ENCODE peak calls at places on chromosomes 16 and 17, in eight cellular contexts. One of them, this sample, is unnamed.

GRCh38 chr17:43834106-43834505 is 1.2 kb upstream of the MPP3 start:
- DNase-seq in BE2C: no peak
- DNase-seq in CD4-positive, alpha-beta memory T cell: no peak
- DNase-seq in thyroid gland: peak
- DNase-seq in IMR-90: peak
- DNase-seq in AG04450: no peak
- DNase-seq in A673: no peak
- DNase-seq in effector memory CD4-positive, alpha-beta T cell: no peak
- DNase-seq in this sample: no peak

GRCh38 chr17:75260679-75261335 is 599 bp downstream of the GGA3 start:
- DNase-seq in BE2C: no peak
- DNase-seq in CD4-positive, alpha-beta memory T cell: no peak
- DNase-seq in thyroid gland: no peak
- DNase-seq in IMR-90: peak
- DNase-seq in AG04450: no peak
- DNase-seq in A673: no peak
- DNase-seq in effector memory CD4-positive, alpha-beta T cell: no peak
- DNase-seq in this sample: no peak

GRCh38 chr16:30948956-30949654 is at the start of gene ORAI3:
- DNase-seq in BE2C: peak
- DNase-seq in CD4-positive, alpha-beta memory T cell: peak
- DNase-seq in thyroid gland: peak
- DNase-seq in IMR-90: peak
- DNase-seq in AG04450: no peak
- DNase-seq in A673: peak
- DNase-seq in effector memory CD4-positive, alpha-beta T cell: peak
- DNase-seq in this sample: peak

GRCh38 chr17:47305302-47305923 is 18.3 kb upstream of the EFCAB13 start:
- DNase-seq in BE2C: no peak
- DNase-seq in CD4-positive, alpha-beta memory T cell: no peak
- DNase-seq in thyroid gland: peak
- DNase-seq in IMR-90: peak
- DNase-seq in AG04450: peak
- DNase-seq in A673: peak
- DNase-seq in effector memory CD4-positive, alpha-beta T cell: no peak
- DNase-seq in this sample: peak

GRCh38 chr17:43398724-43399595 is at the start of gene ARL4D:
- DNase-seq in BE2C: peak
- DNase-seq in CD4-positive, alpha-beta memory T cell: peak
- DNase-seq in thyroid gland: peak
- DNase-seq in IMR-90: peak
- DNase-seq in AG04450: no peak
- DNase-seq in A673: peak
- DNase-seq in effector memory CD4-positive, alpha-beta T cell: peak
- DNase-seq in this sample: peak

GRCh38 chr16:86889974-86890373 is 311.6 kb downstream of the FOXL1 start:
- DNase-seq in BE2C: no peak
- DNase-seq in CD4-positive, alpha-beta memory T cell: no peak
- DNase-seq in thyroid gland: no peak
- DNase-seq in IMR-90: no peak
- DNase-seq in AG04450: no peak
- DNase-seq in A673: no peak
- DNase-seq in effector memory CD4-positive, alpha-beta T cell: no peak
- DNase-seq in this sample: no peak

GRCh38 chr17:79622201-79622601 is 11.3 kb upstream of the RBFOX3 start:
- DNase-seq in BE2C: no peak
- DNase-seq in CD4-positive, alpha-beta memory T cell: no peak
- DNase-seq in thyroid gland: no peak
- DNase-seq in IMR-90: no peak
- DNase-seq in AG04450: no peak
- DNase-seq in A673: no peak
- DNase-seq in effector memory CD4-positive, alpha-beta T cell: no peak
- DNase-seq in this sample: no peak

GRCh38 chr17:15954222-15954621 is 9.3 kb downstream of the ADORA2B start:
- DNase-seq in BE2C: no peak
- DNase-seq in CD4-positive, alpha-beta memory T cell: no peak
- DNase-seq in thyroid gland: no peak
- DNase-seq in IMR-90: peak
- DNase-seq in AG04450: peak
- DNase-seq in A673: peak
- DNase-seq in effector memory CD4-positive, alpha-beta T cell: no peak
- DNase-seq in this sample: no peak

GRCh38 chr17:79897243-79898063 is 58.2 kb upstream of the CBX4 start:
- DNase-seq in BE2C: no peak
- DNase-seq in CD4-positive, alpha-beta memory T cell: no peak
- DNase-seq in thyroid gland: no peak
- DNase-seq in IMR-90: no peak
- DNase-seq in AG04450: no peak
- DNase-seq in A673: no peak
- DNase-seq in effector memory CD4-positive, alpha-beta T cell: no peak
- DNase-seq in this sample: no peak

GRCh38 chr17:65355246-65355645 is 206.2 kb downstream of the AXIN2 start:
- DNase-seq in BE2C: no peak
- DNase-seq in CD4-positive, alpha-beta memory T cell: no peak
- DNase-seq in thyroid gland: no peak
- DNase-seq in IMR-90: no peak
- DNase-seq in AG04450: no peak
- DNase-seq in A673: no peak
- DNase-seq in effector memory CD4-positive, alpha-beta T cell: no peak
- DNase-seq in this sample: no peak

GRCh38 chr17:40922239-40922638 is 15.2 kb downstream of the KRT23 start:
- DNase-seq in BE2C: peak
- DNase-seq in CD4-positive, alpha-beta memory T cell: no peak
- DNase-seq in thyroid gland: no peak
- DNase-seq in IMR-90: peak
- DNase-seq in AG04450: peak
- DNase-seq in A673: no peak
- DNase-seq in effector memory CD4-positive, alpha-beta T cell: no peak
- DNase-seq in this sample: no peak

GRCh38 chr17:44014133-44014436 is 678 bp downstream of the TMEM101 start:
- DNase-seq in BE2C: no peak
- DNase-seq in CD4-positive, alpha-beta memory T cell: no peak
- DNase-seq in thyroid gland: no peak
- DNase-seq in IMR-90: no peak
- DNase-seq in AG04450: no peak
- DNase-seq in A673: no peak
- DNase-seq in effector memory CD4-positive, alpha-beta T cell: no peak
- DNase-seq in this sample: no peak

GRCh38 chr16:56910654-56911539 is 21.0 kb upstream of the HERPUD1 start:
- DNase-seq in BE2C: no peak
- DNase-seq in CD4-positive, alpha-beta memory T cell: no peak
- DNase-seq in thyroid gland: no peak
- DNase-seq in IMR-90: peak
- DNase-seq in AG04450: peak
- DNase-seq in A673: peak
- DNase-seq in effector memory CD4-positive, alpha-beta T cell: no peak
- DNase-seq in this sample: no peak

GRCh38 chr16:69520800-69521602 is 44.8 kb upstream of the NFAT5 start:
- DNase-seq in BE2C: no peak
- DNase-seq in CD4-positive, alpha-beta memory T cell: no peak
- DNase-seq in thyroid gland: no peak
- DNase-seq in IMR-90: no peak
- DNase-seq in AG04450: no peak
- DNase-seq in A673: no peak
- DNase-seq in effector memory CD4-positive, alpha-beta T cell: no peak
- DNase-seq in this sample: no peak

GRCh38 chr16:57799619-57800212 is 2.6 kb downstream of the KIFC3 start:
- DNase-seq in BE2C: no peak
- DNase-seq in CD4-positive, alpha-beta memory T cell: no peak
- DNase-seq in thyroid gland: peak
- DNase-seq in IMR-90: no peak
- DNase-seq in AG04450: no peak
- DNase-seq in A673: peak
- DNase-seq in effector memory CD4-positive, alpha-beta T cell: no peak
- DNase-seq in this sample: no peak

GRCh38 chr16:30659507-30660423 is 1.5 kb downstream of the FBRS start:
- DNase-seq in BE2C: peak
- DNase-seq in CD4-positive, alpha-beta memory T cell: peak
- DNase-seq in thyroid gland: peak
- DNase-seq in IMR-90: no peak
- DNase-seq in AG04450: no peak
- DNase-seq in A673: no peak
- DNase-seq in effector memory CD4-positive, alpha-beta T cell: peak
- DNase-seq in this sample: peak

GRCh38 chr16:27973678-27974077 is 89.8 kb downstream of the GSG1L start:
- DNase-seq in BE2C: peak
- DNase-seq in CD4-positive, alpha-beta memory T cell: no peak
- DNase-seq in thyroid gland: no peak
- DNase-seq in IMR-90: no peak
- DNase-seq in AG04450: no peak
- DNase-seq in A673: peak
- DNase-seq in effector memory CD4-positive, alpha-beta T cell: no peak
- DNase-seq in this sample: no peak

DNA sequence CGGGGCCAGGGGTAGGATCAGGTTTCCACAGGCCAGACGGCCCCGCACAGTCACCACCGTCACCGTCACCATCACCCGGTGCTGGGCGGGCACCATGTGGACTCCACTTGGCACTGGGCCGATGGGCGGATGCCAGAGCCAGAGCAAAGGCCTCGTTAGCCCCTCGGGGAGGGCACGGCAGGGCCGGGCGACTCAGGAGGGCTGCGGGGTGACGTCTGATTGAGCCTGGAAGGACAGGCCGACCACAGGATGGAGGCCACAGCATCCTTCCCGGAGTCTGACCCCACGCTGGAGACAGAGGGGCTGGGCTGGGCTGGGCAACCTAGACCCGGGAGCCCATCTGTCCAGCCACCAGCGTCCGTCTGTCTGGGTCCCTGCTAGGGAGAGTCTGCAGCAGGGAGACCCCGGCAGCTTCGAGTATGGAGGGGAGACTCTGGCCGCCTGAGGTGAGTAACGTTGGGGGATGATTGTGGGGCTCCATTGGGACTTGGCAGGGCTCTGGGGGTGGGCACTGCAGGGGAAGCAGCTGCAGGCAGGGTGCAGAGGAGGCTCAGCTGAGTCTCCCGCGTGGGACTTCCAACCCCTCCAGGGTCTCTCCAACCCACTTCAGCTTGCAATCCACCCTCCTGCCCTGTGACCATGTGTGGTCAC is 22.4 kb downstream of the SLC25A10 start:
- DNase-seq in BE2C: no peak
- DNase-seq in CD4-positive, alpha-beta memory T cell: no peak
- DNase-seq in thyroid gland: no peak
- DNase-seq in IMR-90: no peak
- DNase-seq in AG04450: no peak
- DNase-seq in A673: no peak
- DNase-seq in effector memory CD4-positive, alpha-beta T cell: no peak
- DNase-seq in this sample: no peak
- H3K4me3 ChIP-seq in BE2C: no peak
- H3K4me3 ChIP-seq in CD4-positive, alpha-beta memory T cell: no peak
- H3K4me3 ChIP-seq in thyroid gland: no peak
- H3K4me3 ChIP-seq in IMR-90: no peak
- H3K4me3 ChIP-seq in AG04450: no peak
- H3K4me3 ChIP-seq in A673: no peak
- H3K4me3 ChIP-seq in effector memory CD4-positive, alpha-beta T cell: no peak
- H3K4me3 ChIP-seq in this sample: no peak

GRCh38 chr16:11139624-11140375 is 116.2 kb downstream of the SOCS1 start:
- DNase-seq in BE2C: no peak
- DNase-seq in CD4-positive, alpha-beta memory T cell: peak
- DNase-seq in thyroid gland: no peak
- DNase-seq in IMR-90: no peak
- DNase-seq in AG04450: no peak
- DNase-seq in A673: no peak
- DNase-seq in effector memory CD4-positive, alpha-beta T cell: no peak
- DNase-seq in this sample: peak
- H3K4me3 ChIP-seq in BE2C: no peak
- H3K4me3 ChIP-seq in CD4-positive, alpha-beta memory T cell: peak
- H3K4me3 ChIP-seq in thyroid gland: no peak
- H3K4me3 ChIP-seq in IMR-90: no peak
- H3K4me3 ChIP-seq in AG04450: no peak
- H3K4me3 ChIP-seq in A673: no peak
- H3K4me3 ChIP-seq in effector memory CD4-positive, alpha-beta T cell: no peak
- H3K4me3 ChIP-seq in this sample: peak

DNA sequence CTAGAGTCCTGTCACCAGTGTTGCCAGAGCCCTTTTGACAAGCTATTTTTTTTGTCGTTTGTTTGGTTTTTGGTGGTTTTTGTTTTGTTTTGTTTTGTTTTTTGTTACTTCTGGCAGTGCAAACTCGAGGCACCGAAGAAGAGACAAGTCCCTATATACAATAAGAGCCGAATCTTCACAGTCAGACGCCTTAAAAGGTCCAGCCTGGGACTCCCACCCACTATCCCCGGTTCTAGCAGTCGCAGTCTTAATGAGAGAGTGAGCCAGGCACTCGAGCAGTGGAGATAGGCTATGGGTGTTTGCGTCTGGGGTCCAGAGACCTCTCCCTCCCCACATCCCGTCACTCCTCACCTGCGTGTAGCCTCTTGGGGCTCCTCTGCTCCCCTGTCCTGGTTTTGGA is 1.9 kb downstream of the OR1F1 start:
- DNase-seq in BE2C: no peak
- DNase-seq in CD4-positive, alpha-beta memory T cell: no peak
- DNase-seq in thyroid gland: no peak
- DNase-seq in IMR-90: no peak
- DNase-seq in AG04450: no peak
- DNase-seq in A673: no peak
- DNase-seq in effector memory CD4-positive, alpha-beta T cell: no peak
- DNase-seq in this sample: no peak
- H3K4me3 ChIP-seq in BE2C: peak
- H3K4me3 ChIP-seq in CD4-positive, alpha-beta memory T cell: peak
- H3K4me3 ChIP-seq in thyroid gland: no peak
- H3K4me3 ChIP-seq in IMR-90: peak
- H3K4me3 ChIP-seq in AG04450: peak
- H3K4me3 ChIP-seq in A673: peak
- H3K4me3 ChIP-seq in effector memory CD4-positive, alpha-beta T cell: no peak
- H3K4me3 ChIP-seq in this sample: peak

GRCh38 chr16:52871481-52871880 is 181.2 kb downstream of the CHD9NB start:
- DNase-seq in BE2C: no peak
- DNase-seq in CD4-positive, alpha-beta memory T cell: no peak
- DNase-seq in thyroid gland: no peak
- DNase-seq in IMR-90: no peak
- DNase-seq in AG04450: no peak
- DNase-seq in A673: no peak
- DNase-seq in effector memory CD4-positive, alpha-beta T cell: no peak
- DNase-seq in this sample: no peak

GRCh38 chr16:52869243-52869642 is 183.5 kb downstream of the CHD9NB start:
- DNase-seq in BE2C: no peak
- DNase-seq in CD4-positive, alpha-beta memory T cell: no peak
- DNase-seq in thyroid gland: no peak
- DNase-seq in IMR-90: no peak
- DNase-seq in AG04450: no peak
- DNase-seq in A673: no peak
- DNase-seq in effector memory CD4-positive, alpha-beta T cell: no peak
- DNase-seq in this sample: no peak

GRCh38 chr16:52872706-52873105 is 180.0 kb downstream of the CHD9NB start:
- DNase-seq in BE2C: no peak
- DNase-seq in CD4-positive, alpha-beta memory T cell: no peak
- DNase-seq in thyroid gland: no peak
- DNase-seq in IMR-90: no peak
- DNase-seq in AG04450: no peak
- DNase-seq in A673: peak
- DNase-seq in effector memory CD4-positive, alpha-beta T cell: no peak
- DNase-seq in this sample: no peak

DNA sequence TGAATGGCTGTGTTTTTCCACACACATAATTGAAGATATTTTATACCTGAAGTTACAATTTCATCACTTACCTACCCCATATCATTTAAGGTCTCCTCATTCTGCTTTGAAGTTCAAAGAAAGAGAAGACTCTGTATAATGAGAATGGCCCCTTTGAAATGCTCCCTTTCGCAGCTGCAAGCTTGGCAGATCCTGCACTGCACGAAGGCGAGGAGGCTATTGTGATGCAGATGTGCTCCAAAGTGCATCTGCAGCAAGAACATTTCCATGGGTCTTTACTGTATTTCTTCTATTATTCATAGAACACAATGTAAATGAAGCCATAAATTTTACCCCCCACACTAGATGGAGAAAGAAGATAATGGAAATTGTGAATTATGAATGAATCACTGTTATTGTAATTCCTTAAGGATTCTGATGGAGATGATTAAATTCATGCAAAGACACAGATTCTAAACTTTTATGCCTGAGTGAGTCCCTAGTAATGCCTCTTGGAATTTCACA is 178.6 kb downstream of the CHD9NB start:
- DNase-seq in BE2C: no peak
- DNase-seq in CD4-positive, alpha-beta memory T cell: no peak
- DNase-seq in thyroid gland: no peak
- DNase-seq in IMR-90: no peak
- DNase-seq in AG04450: no peak
- DNase-seq in A673: peak
- DNase-seq in effector memory CD4-positive, alpha-beta T cell: no peak
- DNase-seq in this sample: no peak
- H3K4me3 ChIP-seq in BE2C: no peak
- H3K4me3 ChIP-seq in CD4-positive, alpha-beta memory T cell: no peak
- H3K4me3 ChIP-seq in thyroid gland: no peak
- H3K4me3 ChIP-seq in IMR-90: no peak
- H3K4me3 ChIP-seq in AG04450: no peak
- H3K4me3 ChIP-seq in A673: no peak
- H3K4me3 ChIP-seq in effector memory CD4-positive, alpha-beta T cell: no peak
- H3K4me3 ChIP-seq in this sample: no peak

This sample was measured in CD4-positive, CD25-positive, alpha-beta regulatory T cell.